ENCODE peak calls at places on chromosomes 7 and 10, in eight cellular contexts. One of them, this sample, is unnamed.

GRCh38 chr10:132387723-132388210 is 9.2 kb upstream of the PWWP2B start:
- DNase-seq in non-pigmented ciliary epithelial cell: no peak
- DNase-seq in ELR: peak
- DNase-seq in H54: peak
- DNase-seq in HT1080: no peak
- DNase-seq in Kasumi-1: peak
- DNase-seq in NCI-H2171 treated with DMSO at 0.1 percent for 48 hours: peak
- DNase-seq in IMR-90: peak
- DNase-seq in this sample: peak

GRCh38 chr10:62992145-62992721 is 140.9 kb upstream of the NRBF2 start:
- DNase-seq in non-pigmented ciliary epithelial cell: no peak
- DNase-seq in ELR: peak
- DNase-seq in H54: no peak
- DNase-seq in HT1080: peak
- DNase-seq in Kasumi-1: no peak
- DNase-seq in NCI-H2171 treated with DMSO at 0.1 percent for 48 hours: no peak
- DNase-seq in IMR-90: peak
- DNase-seq in this sample: peak

GRCh38 chr7:134565643-134566136 is 16.8 kb downstream of the AKR1B15 start:
- DNase-seq in non-pigmented ciliary epithelial cell: no peak
- DNase-seq in ELR: no peak
- DNase-seq in H54: no peak
- DNase-seq in HT1080: no peak
- DNase-seq in Kasumi-1: no peak
- DNase-seq in NCI-H2171 treated with DMSO at 0.1 percent for 48 hours: no peak
- DNase-seq in IMR-90: peak
- DNase-seq in this sample: peak

GRCh38 chr7:25857376-25858067 is 294.5 kb upstream of the NFE2L3 start:
- DNase-seq in non-pigmented ciliary epithelial cell: no peak
- DNase-seq in ELR: peak
- DNase-seq in H54: peak
- DNase-seq in HT1080: no peak
- DNase-seq in Kasumi-1: no peak
- DNase-seq in NCI-H2171 treated with DMSO at 0.1 percent for 48 hours: peak
- DNase-seq in IMR-90: peak
- DNase-seq in this sample: peak

GRCh38 chr10:101006593-101007098 is 7.0 kb downstream of the LZTS2 start:
- DNase-seq in non-pigmented ciliary epithelial cell: no peak
- DNase-seq in ELR: no peak
- DNase-seq in H54: no peak
- DNase-seq in HT1080: no peak
- DNase-seq in Kasumi-1: no peak
- DNase-seq in NCI-H2171 treated with DMSO at 0.1 percent for 48 hours: no peak
- DNase-seq in IMR-90: peak
- DNase-seq in this sample: no peak

GRCh38 chr10:17113889-17114288 is 15.7 kb downstream of the CUBN start:
- DNase-seq in non-pigmented ciliary epithelial cell: no peak
- DNase-seq in ELR: peak
- DNase-seq in H54: no peak
- DNase-seq in HT1080: no peak
- DNase-seq in Kasumi-1: no peak
- DNase-seq in NCI-H2171 treated with DMSO at 0.1 percent for 48 hours: no peak
- DNase-seq in IMR-90: peak
- DNase-seq in this sample: peak

GRCh38 chr7:2195403-2196246 is 37.1 kb downstream of the MAD1L1 start:
- DNase-seq in non-pigmented ciliary epithelial cell: no peak
- DNase-seq in ELR: no peak
- DNase-seq in H54: no peak
- DNase-seq in HT1080: no peak
- DNase-seq in Kasumi-1: no peak
- DNase-seq in NCI-H2171 treated with DMSO at 0.1 percent for 48 hours: peak
- DNase-seq in IMR-90: no peak
- DNase-seq in this sample: no peak

GRCh38 chr10:118977022-118977599 is 52.4 kb upstream of the NANOS1 start:
- DNase-seq in non-pigmented ciliary epithelial cell: no peak
- DNase-seq in ELR: no peak
- DNase-seq in H54: no peak
- DNase-seq in HT1080: no peak
- DNase-seq in Kasumi-1: no peak
- DNase-seq in NCI-H2171 treated with DMSO at 0.1 percent for 48 hours: no peak
- DNase-seq in IMR-90: no peak
- DNase-seq in this sample: no peak

GRCh38 chr7:81447351-81447952 is 322.4 kb downstream of the HGF start:
- DNase-seq in non-pigmented ciliary epithelial cell: peak
- DNase-seq in ELR: peak
- DNase-seq in H54: no peak
- DNase-seq in HT1080: peak
- DNase-seq in Kasumi-1: peak
- DNase-seq in NCI-H2171 treated with DMSO at 0.1 percent for 48 hours: peak
- DNase-seq in IMR-90: peak
- DNase-seq in this sample: peak

GRCh38 chr7:23967949-23968599 is 258.1 kb downstream of the STK31 start:
- DNase-seq in non-pigmented ciliary epithelial cell: no peak
- DNase-seq in ELR: no peak
- DNase-seq in H54: no peak
- DNase-seq in HT1080: no peak
- DNase-seq in Kasumi-1: no peak
- DNase-seq in NCI-H2171 treated with DMSO at 0.1 percent for 48 hours: no peak
- DNase-seq in IMR-90: no peak
- DNase-seq in this sample: no peak

GRCh38 chr7:118662266-118662665 is 437.8 kb downstream of the ANKRD7 start:
- DNase-seq in non-pigmented ciliary epithelial cell: no peak
- DNase-seq in ELR: no peak
- DNase-seq in H54: no peak
- DNase-seq in HT1080: no peak
- DNase-seq in Kasumi-1: no peak
- DNase-seq in NCI-H2171 treated with DMSO at 0.1 percent for 48 hours: no peak
- DNase-seq in IMR-90: no peak
- DNase-seq in this sample: no peak

GRCh38 chr10:7525314-7526016 is 114.6 kb upstream of the SFMBT2 start:
- DNase-seq in non-pigmented ciliary epithelial cell: peak
- DNase-seq in ELR: peak
- DNase-seq in H54: peak
- DNase-seq in HT1080: peak
- DNase-seq in Kasumi-1: peak
- DNase-seq in NCI-H2171 treated with DMSO at 0.1 percent for 48 hours: peak
- DNase-seq in IMR-90: peak
- DNase-seq in this sample: peak

GRCh38 chr10:125455855-125456254 is 227.1 kb downstream of the TEX36 start:
- DNase-seq in non-pigmented ciliary epithelial cell: no peak
- DNase-seq in ELR: no peak
- DNase-seq in H54: no peak
- DNase-seq in HT1080: no peak
- DNase-seq in Kasumi-1: no peak
- DNase-seq in NCI-H2171 treated with DMSO at 0.1 percent for 48 hours: no peak
- DNase-seq in IMR-90: no peak
- DNase-seq in this sample: no peak

GRCh38 chr10:122468923-122469781 is 7.8 kb downstream of the HTRA1 start:
- DNase-seq in non-pigmented ciliary epithelial cell: peak
- DNase-seq in ELR: peak
- DNase-seq in H54: peak
- DNase-seq in HT1080: peak
- DNase-seq in Kasumi-1: no peak
- DNase-seq in NCI-H2171 treated with DMSO at 0.1 percent for 48 hours: peak
- DNase-seq in IMR-90: peak
- DNase-seq in this sample: peak

GRCh38 chr7:143519411-143520131 is 41.9 kb downstream of the TAS2R41 start:
- DNase-seq in non-pigmented ciliary epithelial cell: peak
- DNase-seq in ELR: peak
- DNase-seq in H54: no peak
- DNase-seq in HT1080: peak
- DNase-seq in Kasumi-1: no peak
- DNase-seq in NCI-H2171 treated with DMSO at 0.1 percent for 48 hours: no peak
- DNase-seq in IMR-90: peak
- DNase-seq in this sample: peak

GRCh38 chr7:56078196-56078595 is 14.1 kb downstream of the SUMF2 start:
- DNase-seq in non-pigmented ciliary epithelial cell: no peak
- DNase-seq in ELR: no peak
- DNase-seq in H54: no peak
- DNase-seq in HT1080: no peak
- DNase-seq in Kasumi-1: no peak
- DNase-seq in NCI-H2171 treated with DMSO at 0.1 percent for 48 hours: no peak
- DNase-seq in IMR-90: no peak
- DNase-seq in this sample: no peak

GRCh38 chr7:155692317-155692716 is 47.9 kb downstream of the RBM33 start:
- DNase-seq in non-pigmented ciliary epithelial cell: no peak
- DNase-seq in ELR: no peak
- DNase-seq in H54: no peak
- DNase-seq in HT1080: no peak
- DNase-seq in Kasumi-1: no peak
- DNase-seq in NCI-H2171 treated with DMSO at 0.1 percent for 48 hours: no peak
- DNase-seq in IMR-90: no peak
- DNase-seq in this sample: no peak